ENCODE peak calls at places on chromosome 4, in six cellular contexts. A, K, D, X, P and E are unnamed samples.

GRCh38 chr4:150354214-150354796 is 227.6 kb upstream of the MAB21L2 start:
- DNase-seq in X (no peak), K (no peak), A (no peak), P (no peak), D (no peak), E (no peak)

GRCh38 chr4:5784960-5785611 is 74.1 kb downstream of the EVC start:
- DNase-seq in X (peak), K (no peak), D (no peak), A (no peak), P (no peak), E (no peak)

GRCh38 chr4:38364383-38364963 is 299.5 kb upstream of the KLF3 start:
- DNase-seq in X (no peak), D (no peak), A (no peak), K (no peak), P (no peak), E (no peak)

GRCh38 chr4:173380987-173381386 is 10.2 kb downstream of the SAP30 start:
- DNase-seq in D (no peak), K (no peak), A (no peak), P (no peak), X (no peak), E (no peak)

GRCh38 chr4:113355550-113356371 is 306.3 kb downstream of the ANK2 start:
- DNase-seq in X (no peak), K (peak), P (no peak), A (peak), D (peak), E (peak)

GRCh38 chr4:6198278-6198677 is 2.1 kb downstream of the JAKMIP1 start:
- DNase-seq in K (no peak), D (no peak), X (peak), P (no peak), A (no peak), E (no peak)

GRCh38 chr4:174999407-174999806 is 81.2 kb downstream of the ADAM29 start:
- DNase-seq in P (no peak), A (no peak), K (no peak), D (no peak), X (no peak), E (peak)

GRCh38 chr4:2763511-2763967 is 7.4 kb upstream of the TNIP2 start:
- DNase-seq in P (no peak), A (no peak), X (no peak), D (no peak), K (no peak), E (no peak)

GRCh38 chr4:127732623-127733199 is 2.5 kb downstream of the SLC25A31 start:
- DNase-seq in A (no peak), D (peak), P (no peak), K (peak), X (no peak), E (peak)

GRCh38 chr4:144787365-144788263 is 141.7 kb downstream of the HHIP start:
- DNase-seq in P (no peak), D (peak), K (peak), X (no peak), A (no peak), E (peak)

GRCh38 chr4:20203508-20203907 is 48.2 kb upstream of the SLIT2 start:
- DNase-seq in A (no peak), P (no peak), X (no peak), K (peak), D (peak), E (peak)

GRCh38 chr4:2142630-2143427 is 83.7 kb downstream of the NAT8L start:
- DNase-seq in A (no peak), P (no peak), X (no peak), D (no peak), K (no peak), E (peak)

GRCh38 chr4:15333692-15334633 is 93.9 kb upstream of the C1QTNF7 start:
- DNase-seq in A (no peak), X (no peak), K (no peak), P (no peak), D (peak), E (peak)

GRCh38 chr4:3296651-3297050 is 3.8 kb downstream of the RGS12 start:
- DNase-seq in D (no peak), P (no peak), K (no peak), A (no peak), X (peak), E (no peak)

GRCh38 chr4:172515266-172515879 is 653.2 kb upstream of the GALNT7 start:
- DNase-seq in K (peak), A (no peak), X (no peak), P (no peak), D (no peak), E (peak)

GRCh38 chr4:110778526-110778925 is 155.6 kb upstream of the PITX2 start:
- DNase-seq in K (peak), D (peak), A (no peak), X (no peak), P (no peak), E (peak)

GRCh38 chr4:30744957-30745640 is 24.9 kb downstream of the PCDH7 start:
- DNase-seq in A (no peak), D (no peak), K (no peak), X (no peak), P (no peak), E (no peak)

GRCh38 chr4:171727185-171727584 is 86.0 kb upstream of the GALNTL6 start:
- DNase-seq in X (no peak), D (no peak), K (no peak), A (no peak), P (no peak), E (no peak)

GRCh38 chr4:40190880-40191815 is 5.7 kb upstream of the RHOH start:
- DNase-seq in A (no peak), K (no peak), D (no peak), P (no peak), X (no peak), E (no peak)

GRCh38 chr4:17619416-17620105 is 5.1 kb downstream of the MED28 start:
- DNase-seq in K (peak), A (no peak), X (no peak), D (no peak), P (no peak), E (peak)

GRCh38 chr4:41976775-41977516 is 4.6 kb upstream of the DCAF4L1 start:
- DNase-seq in X (no peak), A (no peak), P (no peak), K (peak), D (no peak), E (no peak)

GRCh38 chr4:176587920-176588319 is 204.8 kb downstream of the VEGFC start:
- DNase-seq in A (no peak), K (peak), X (no peak), P (no peak), D (no peak), E (peak)

GRCh38 chr4:186904104-186904503 is 180.4 kb upstream of the FAT1 start:
- DNase-seq in X (no peak), A (no peak), K (peak), D (peak), P (no peak), E (peak)

GRCh38 chr4:174058846-174059245 is 224.6 kb downstream of the FBXO8 start:
- DNase-seq in K (no peak), D (no peak), P (no peak), X (no peak), A (no peak), E (no peak)

GRCh38 chr4:20252656-20253271 is 1.1 kb downstream of the SLIT2 start:
- DNase-seq in P (peak), X (peak), K (peak), A (peak), D (no peak), E (peak)

GRCh38 chr4:84879651-84880200 is 86.8 kb downstream of the WDFY3 start:
- DNase-seq in A (no peak), P (no peak), X (no peak), D (no peak), K (peak), E (peak)

GRCh38 chr4:128596844-128597243 is 212.7 kb upstream of the JADE1 start:
- DNase-seq in P (no peak), A (no peak), K (peak), D (no peak), X (no peak), E (peak)

GRCh38 chr4:1608821-1609500 is 75.2 kb downstream of the FAM53A start:
- DNase-seq in P (no peak), X (no peak), K (no peak), D (no peak), A (no peak), E (no peak)

GRCh38 chr4:186761281-186761897 is 37.7 kb upstream of the FAT1 start:
- DNase-seq in D (no peak), X (no peak), K (no peak), P (no peak), A (no peak), E (no peak)

GRCh38 chr4:78689224-78689623 is 86.9 kb upstream of the BMP2K start:
- DNase-seq in D (no peak), A (no peak), X (no peak), P (no peak), K (peak), E (no peak)

GRCh38 chr4:661856-662761 is 12.0 kb downstream of the ATP5ME start:
- DNase-seq in D (no peak), A (no peak), P (no peak), X (no peak), K (no peak), E (no peak)

GRCh38 chr4:71380721-71381120 is 41.9 kb downstream of the SLC4A4 start:
- DNase-seq in A (no peak), D (no peak), P (no peak), X (no peak), K (peak), E (peak)

GRCh38 chr4:71382125-71382524 is 43.3 kb downstream of the SLC4A4 start:
- DNase-seq in P (no peak), D (no peak), A (no peak), X (no peak), K (no peak), E (no peak)

GRCh38 chr4:71382569-71383560 is 44.0 kb downstream of the SLC4A4 start:
- DNase-seq in K (peak), P (no peak), D (no peak), A (no peak), X (no peak), E (no peak)

GRCh38 chr4:71379126-71379525 is 40.3 kb downstream of the SLC4A4 start:
- DNase-seq in P (no peak), K (no peak), X (no peak), D (no peak), A (no peak), E (no peak)

GRCh38 chr4:71383984-71384383 is 45.2 kb downstream of the SLC4A4 start:
- DNase-seq in K (no peak), P (no peak), X (no peak), D (no peak), A (no peak), E (no peak)
- TF ChIP-seq CTCF in K (no peak), P (no peak), X (no peak), D (no peak), A (no peak), E (no peak)

GRCh38 chr4:76744253-76744921 is 153.6 kb downstream of the SOWAHB start:
- DNase-seq in D (no peak), A (no peak), P (no peak), K (peak), X (no peak), E (peak)

GRCh38 chr4:76741663-76742020 is 156.3 kb downstream of the SOWAHB start:
- DNase-seq in D (no peak), A (no peak), K (no peak), X (no peak), P (no peak), E (no peak)

GRCh38 chr4:76740192-76740591 is 157.8 kb downstream of the SOWAHB start:
- DNase-seq in X (no peak), A (no peak), P (no peak), D (no peak), K (no peak), E (no peak)

GRCh38 chr4:76738081-76738931 is 159.6 kb downstream of the SOWAHB start:
- DNase-seq in A (no peak), X (no peak), P (no peak), K (peak), D (peak), E (peak)

GRCh38 chr4:76740866-76741662 is 156.9 kb downstream of the SOWAHB start:
- DNase-seq in K (no peak), X (no peak), D (no peak), A (no peak), P (no peak), E (no peak)
- H3K4me3 ChIP-seq in K (no peak), X (no peak), D (no peak), A (no peak), P (no peak), E (no peak)

GRCh38 chr4:119227690-119228089 is 15.2 kb downstream of the USP53 start:
- DNase-seq in K (peak), X (no peak), A (no peak), P (no peak), D (no peak), E (peak)

GRCh38 chr4:119232286-119232685 is 19.8 kb downstream of the USP53 start:
- DNase-seq in X (no peak), P (no peak), D (no peak), K (no peak), A (no peak), E (no peak)

GRCh38 chr4:119231517-119231916 is 19.0 kb downstream of the USP53 start:
- DNase-seq in K (no peak), D (no peak), A (no peak), P (no peak), X (no peak), E (no peak)

GRCh38 chr4:119230288-119230687 is 17.8 kb downstream of the USP53 start:
- DNase-seq in D (no peak), P (no peak), A (no peak), X (no peak), K (no peak), E (no peak)

DNA sequence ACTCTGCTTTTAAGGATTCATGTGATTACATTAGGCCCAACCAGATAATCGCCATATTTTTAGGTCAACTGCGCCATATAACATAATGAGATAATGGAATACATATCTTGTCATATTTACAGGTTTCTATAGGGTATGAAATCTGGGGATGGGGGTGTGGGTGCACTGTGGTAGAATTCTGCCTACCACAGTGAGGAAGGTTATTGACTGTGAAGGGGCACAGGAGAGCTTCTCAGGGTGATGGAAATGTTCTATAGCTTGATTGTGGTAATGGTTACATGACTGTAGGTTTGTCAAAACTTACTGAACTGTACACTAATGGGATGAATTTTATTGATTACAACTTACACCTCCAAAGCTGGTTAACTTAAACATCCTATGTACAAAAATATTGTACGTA is 15.9 kb downstream of the USP53 start:
- DNase-seq in D (no peak), X (no peak), K (no peak), P (no peak), A (no peak), E (no peak)
- TF ChIP-seq CTCF in D (no peak), X (no peak), K (no peak), P (no peak), A (no peak), E (no peak)

GRCh38 chr4:52824603-52825310 is 37.4 kb upstream of the RASL11B start:
- DNase-seq in P (no peak), A (peak), D (peak), K (peak), X (no peak), E (no peak)

GRCh38 chr4:52822583-52823477 is 39.3 kb upstream of the RASL11B start:
- DNase-seq in A (no peak), K (peak), X (no peak), D (peak), P (no peak), E (peak)

GRCh38 chr4:52823478-52824092 is 38.5 kb upstream of the RASL11B start:
- DNase-seq in D (peak), P (no peak), X (no peak), K (peak), A (no peak), E (peak)

GRCh38 chr4:52824270-52824602 is 37.9 kb upstream of the RASL11B start:
- DNase-seq in K (no peak), P (no peak), D (no peak), A (no peak), X (no peak), E (no peak)

GRCh38 chr4:52825311-52826090 is 36.6 kb upstream of the RASL11B start:
- DNase-seq in X (no peak), A (no peak), P (no peak), D (no peak), K (peak), E (no peak)
- H3K4me3 ChIP-seq in X (no peak), A (no peak), P (no peak), D (no peak), K (no peak), E (no peak)

DNA sequence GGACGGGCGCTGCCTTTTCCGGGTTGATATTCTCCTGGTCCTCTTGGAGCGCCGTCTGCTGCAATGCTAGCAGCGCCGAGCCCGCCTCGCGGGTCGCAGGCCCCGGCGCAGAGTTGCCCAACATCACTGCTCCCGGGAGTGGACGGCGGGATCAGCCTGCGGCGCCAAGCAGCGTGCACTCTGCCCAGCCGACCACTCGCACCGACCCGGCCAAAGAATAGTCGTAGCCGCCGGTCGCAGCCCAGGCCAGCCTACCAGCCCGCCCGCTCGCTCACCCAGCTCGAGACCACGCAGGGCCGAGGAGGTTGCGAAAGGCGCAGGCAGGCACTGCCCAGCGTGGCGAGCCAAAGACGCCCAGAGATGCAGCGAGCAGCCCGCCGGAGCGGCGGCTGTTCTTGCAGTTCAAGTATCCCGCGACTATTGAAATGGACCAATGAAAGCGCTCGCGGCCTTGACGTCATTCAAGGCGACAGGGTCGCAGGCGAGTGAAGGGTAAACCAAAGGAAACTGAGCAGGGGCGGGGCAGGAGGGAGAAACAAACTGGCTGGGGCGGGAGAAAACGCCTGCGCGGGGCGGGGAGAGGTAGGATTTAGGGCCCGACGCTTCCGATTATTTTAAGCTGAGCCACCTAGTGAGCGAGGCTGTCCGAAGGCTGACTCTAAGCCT is at the start of gene CCNA2:
- DNase-seq in D (peak), P (peak), K (peak), A (peak), X (peak), E (peak)
- TF ChIP-seq CTCF in D (no peak), P (no peak), K (no peak), A (peak), X (no peak), E (no peak)

GRCh38 chr4:122921971-122922876 is at the start of gene NUDT6:
- DNase-seq in A (peak), K (peak), D (no peak), P (peak), X (peak), E (peak)
- H3K4me3 ChIP-seq in A (peak), K (peak), D (peak), P (peak), X (peak), E (peak)

DNA sequence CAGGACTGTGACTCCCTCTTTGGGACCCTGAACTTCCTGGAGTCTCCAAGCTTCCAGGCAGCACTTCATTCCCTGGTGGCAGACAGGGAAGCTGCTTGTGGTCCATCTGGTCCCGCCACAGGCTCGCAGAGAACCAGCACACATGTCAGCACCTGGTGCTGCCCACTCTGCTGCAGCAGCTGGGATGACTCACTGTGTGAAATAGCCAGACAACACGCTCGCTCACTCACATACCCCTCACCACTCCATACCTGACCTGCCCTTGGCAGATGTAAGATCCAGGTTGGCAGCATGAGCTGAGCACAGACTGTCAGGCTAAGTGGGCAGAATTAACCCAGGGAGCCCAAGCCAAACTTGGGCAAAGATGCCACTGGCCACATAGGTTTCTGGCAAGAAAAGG is 613.5 kb downstream of the PCDH18 start:
- DNase-seq in D (no peak), P (no peak), K (no peak), A (no peak), X (no peak), E (no peak)
- TF ChIP-seq CTCF in D (no peak), P (no peak), K (no peak), A (no peak), X (no peak), E (no peak)

DNA sequence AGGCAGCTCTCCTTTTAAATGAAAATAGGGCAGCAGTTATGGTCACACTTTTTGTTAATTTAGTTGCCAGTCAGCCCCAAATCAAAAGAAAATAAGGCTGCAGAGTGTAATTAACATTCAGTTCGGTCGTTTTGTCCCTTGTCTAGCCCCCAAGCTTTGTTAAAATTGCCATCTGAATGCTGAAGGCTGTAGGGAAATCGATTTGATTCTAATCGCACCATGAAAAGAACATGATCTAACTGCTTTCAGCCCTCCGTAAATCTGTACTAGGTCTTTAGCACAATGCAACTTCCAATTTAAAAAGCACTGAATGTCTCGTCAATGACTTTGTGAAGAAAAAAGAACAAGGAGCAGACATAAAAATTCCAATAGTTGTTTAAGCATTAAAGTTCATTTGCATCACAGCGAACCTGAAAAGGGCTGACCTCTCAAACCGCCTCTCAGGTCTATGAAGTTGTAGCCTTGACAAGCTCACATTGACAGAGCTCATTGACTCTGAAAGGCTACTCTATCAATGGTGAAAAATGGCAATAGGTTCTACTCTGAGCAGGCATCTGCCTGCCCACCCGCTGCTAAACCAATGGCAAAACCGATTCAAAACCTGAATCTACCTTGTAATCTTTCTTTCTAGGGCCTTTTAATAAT is 48.9 kb downstream of the CHIC2 start:
- DNase-seq in D (no peak), A (no peak), X (no peak), P (no peak), K (no peak), E (no peak)
- H3K4me3 ChIP-seq in D (no peak), A (no peak), X (no peak), P (no peak), K (no peak), E (no peak)

GRCh38 chr4:112266823-112267222 is 18.9 kb downstream of the TIFA start:
- DNase-seq in X (no peak), D (no peak), K (peak), A (no peak), P (no peak), E (peak)
- TF ChIP-seq CTCF in X (peak), D (peak), K (peak), A (peak), P (peak), E (peak)